ENCODE peak calls at places on chromosome 20, in five cellular contexts. R is neuronal stem cell; Z is CD8-positive, alpha-beta T cell; G is A549; T is ovary. N is an unnamed sample. For H3K4me1, the result is how much of the 10 kb centered on the place peaks cover.

GRCh38 chr20:33181482-33182093 is 13.6 kb downstream of the BPIFA2 start:
- DNase-seq in T (no peak), Z (no peak), G (no peak), R (no peak), N (no peak)

GRCh38 chr20:54510546-54511129 is 35.2 kb downstream of the DOK5 start:
- DNase-seq in G (no peak), Z (no peak), R (no peak), T (no peak), N (peak)

GRCh38 chr20:51002633-51003032 is 20.3 kb downstream of the KCNG1 start:
- DNase-seq in R (no peak), Z (no peak), G (no peak), T (no peak), N (no peak)

GRCh38 chr20:46311719-46312074 is 3.4 kb upstream of the CDH22 start:
- DNase-seq in T (no peak), Z (no peak), G (no peak), R (no peak), N (no peak)

GRCh38 chr20:17752452-17752851 is 52.7 kb downstream of the BANF2 start:
- DNase-seq in T (no peak), G (no peak), Z (no peak), R (no peak), N (no peak)

GRCh38 chr20:17808357-17808756 is 108.6 kb downstream of the BANF2 start:
- DNase-seq in Z (no peak), T (peak), R (no peak), G (no peak), N (peak)

GRCh38 chr20:16488086-16488485 is 85.2 kb downstream of the KIF16B start:
- DNase-seq in G (no peak), Z (no peak), T (no peak), R (no peak), N (no peak)

GRCh38 chr20:13839421-13840092 is 54.7 kb downstream of the NDUFAF5 start:
- DNase-seq in Z (no peak), G (no peak), R (no peak), T (no peak), N (no peak)

GRCh38 chr20:52279667-52280180 is 88.1 kb upstream of the ZFP64 start:
- DNase-seq in R (no peak), Z (no peak), T (no peak), G (no peak), N (no peak)

GRCh38 chr20:46883847-46884246 is 10.8 kb upstream of the EYA2 start:
- DNase-seq in G (no peak), Z (no peak), T (no peak), R (no peak), N (no peak)

GRCh38 chr20:18922898-18923297 is 109.3 kb downstream of the SCP2D1 start:
- DNase-seq in R (no peak), T (no peak), G (no peak), Z (no peak), N (no peak)

GRCh38 chr20:1943267-1944002 is 48.2 kb downstream of the SIRPA start:
- DNase-seq in R (no peak), T (no peak), Z (no peak), G (no peak), N (no peak)

GRCh38 chr20:32509639-32510066 is 75.5 kb downstream of the NOL4L start:
- DNase-seq in R (no peak), G (no peak), Z (peak), T (no peak), N (no peak)

GRCh38 chr20:36333841-36334240 is 27.7 kb downstream of the DLGAP4 start:
- DNase-seq in R (no peak), T (no peak), G (no peak), Z (no peak), N (no peak)

GRCh38 chr20:43931976-43932375 is 17.3 kb downstream of the TOX2 start:
- DNase-seq in G (no peak), T (no peak), R (no peak), Z (no peak), N (no peak)

GRCh38 chr20:48648482-48649051 is 179.2 kb downstream of the PREX1 start:
- DNase-seq in T (no peak), G (no peak), R (no peak), Z (no peak), N (no peak)

GRCh38 chr20:32130352-32130751 is 20.8 kb downstream of the TM9SF4 start:
- DNase-seq in T (no peak), Z (no peak), R (no peak), G (no peak), N (no peak)

GRCh38 chr20:34971038-34971872 is 15.6 kb downstream of the MYH7B start:
- DNase-seq in G (no peak), Z (no peak), R (no peak), T (no peak), N (no peak)

GRCh38 chr20:54061106-54061881 is 9.1 kb downstream of the BCAS1 start:
- DNase-seq in Z (no peak), G (no peak), T (no peak), R (no peak), N (no peak)

GRCh38 chr20:52212943-52213342 is 21.4 kb upstream of the ZFP64 start:
- DNase-seq in G (no peak), R (no peak), Z (no peak), T (no peak), N (no peak)

GRCh38 chr20:17816804-17817590 is 117.2 kb downstream of the BANF2 start:
- DNase-seq in T (no peak), R (no peak), G (no peak), Z (no peak), N (no peak)

GRCh38 chr20:35013421-35014411 is 58.0 kb downstream of the MYH7B start:
- DNase-seq in Z (no peak), R (no peak), T (no peak), G (no peak), N (no peak)

GRCh38 chr20:4065405-4065841 is 50.1 kb upstream of the RNF24 start:
- DNase-seq in T (no peak), G (no peak), R (no peak), Z (no peak), N (no peak)
- H3K4me1 ChIP-seq in T (under half), G (under half), R (under half), Z (under half), N (under half)

DNA sequence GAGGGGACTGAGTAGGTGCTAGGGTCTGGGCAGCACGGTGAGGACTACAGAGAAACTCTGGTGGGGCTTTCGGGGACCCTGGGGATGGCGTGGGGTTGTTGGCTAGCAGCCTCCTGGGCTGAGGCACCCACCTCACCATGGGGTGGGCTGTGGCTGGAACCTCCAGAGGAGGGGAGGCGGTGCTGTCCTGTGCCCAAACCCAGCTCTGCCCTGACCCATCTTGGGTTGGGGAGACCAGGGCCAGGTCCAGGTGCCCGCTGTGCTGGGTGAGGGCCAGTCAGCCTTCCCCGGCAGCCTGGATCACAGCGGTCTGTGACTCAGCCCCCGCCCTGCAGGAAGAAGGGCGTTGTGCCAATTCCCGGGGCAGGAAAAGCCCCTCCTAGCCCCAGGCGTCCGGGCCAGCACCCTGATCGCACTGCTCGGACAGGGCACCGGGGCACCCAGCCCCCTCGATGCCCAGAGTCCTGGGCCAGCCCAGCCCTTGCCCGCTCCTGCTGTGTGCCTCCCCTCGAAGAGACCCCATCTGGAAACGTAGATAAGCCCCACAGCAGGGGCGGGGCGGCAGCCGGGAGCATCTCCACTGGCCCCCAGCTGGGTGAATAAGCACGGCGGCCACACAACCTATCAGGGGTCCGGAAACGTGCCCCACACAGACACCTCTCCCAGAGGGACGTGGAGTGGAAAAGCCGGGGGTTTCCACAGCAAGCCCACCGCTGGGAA is 10.0 kb downstream of the LAMA5 start:
- DNase-seq in R (no peak), G (no peak), T (peak), Z (no peak), N (peak)
- H3K4me1 ChIP-seq in R (under half), G (half or more), T (under half), Z (under half), N (half or more)

GRCh38 chr20:41141153-41141815 is 3.9 kb downstream of the PLCG1 start:
- DNase-seq in T (no peak), G (no peak), R (no peak), Z (no peak), N (peak)
- H3K4me1 ChIP-seq in T (under half), G (under half), R (under half), Z (half or more), N (half or more)

DNA sequence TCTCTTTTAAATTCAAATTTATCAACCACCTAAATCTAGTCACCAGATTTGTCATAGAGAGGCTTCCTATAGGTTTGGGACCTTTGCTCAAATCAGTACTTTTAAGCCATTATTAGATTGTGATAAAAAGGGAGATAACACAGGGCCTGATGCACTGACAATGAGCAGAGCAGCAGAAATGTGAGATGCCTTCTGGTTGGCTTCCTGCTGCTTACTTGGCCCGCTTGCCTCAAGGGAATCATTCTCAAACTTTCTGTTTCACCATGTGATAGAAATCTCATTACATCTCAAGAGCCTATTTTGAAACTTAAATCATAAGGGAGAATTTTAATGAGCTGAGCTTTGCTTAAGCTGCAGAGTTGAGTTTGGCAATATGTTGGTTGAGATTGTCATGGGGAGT is 605.9 kb downstream of the DHX35 start:
- DNase-seq in T (no peak), G (no peak), Z (no peak), R (no peak), N (no peak)
- H3K4me1 ChIP-seq in T (under half), G (under half), Z (under half), R (under half), N (under half)

GRCh38 chr20:23157741-23158140 is 71.6 kb upstream of the CD93 start:
- DNase-seq in T (no peak), G (no peak), R (no peak), Z (no peak), N (no peak)

GRCh38 chr20:23161244-23161875 is 75.2 kb upstream of the CD93 start:
- DNase-seq in R (no peak), Z (no peak), G (no peak), T (no peak), N (no peak)

GRCh38 chr20:23160536-23161243 is 74.6 kb upstream of the CD93 start:
- DNase-seq in Z (no peak), T (no peak), R (no peak), G (no peak), N (no peak)

GRCh38 chr20:23159923-23160445 is 73.9 kb upstream of the CD93 start:
- DNase-seq in T (no peak), Z (no peak), R (no peak), G (no peak), N (no peak)

DNA sequence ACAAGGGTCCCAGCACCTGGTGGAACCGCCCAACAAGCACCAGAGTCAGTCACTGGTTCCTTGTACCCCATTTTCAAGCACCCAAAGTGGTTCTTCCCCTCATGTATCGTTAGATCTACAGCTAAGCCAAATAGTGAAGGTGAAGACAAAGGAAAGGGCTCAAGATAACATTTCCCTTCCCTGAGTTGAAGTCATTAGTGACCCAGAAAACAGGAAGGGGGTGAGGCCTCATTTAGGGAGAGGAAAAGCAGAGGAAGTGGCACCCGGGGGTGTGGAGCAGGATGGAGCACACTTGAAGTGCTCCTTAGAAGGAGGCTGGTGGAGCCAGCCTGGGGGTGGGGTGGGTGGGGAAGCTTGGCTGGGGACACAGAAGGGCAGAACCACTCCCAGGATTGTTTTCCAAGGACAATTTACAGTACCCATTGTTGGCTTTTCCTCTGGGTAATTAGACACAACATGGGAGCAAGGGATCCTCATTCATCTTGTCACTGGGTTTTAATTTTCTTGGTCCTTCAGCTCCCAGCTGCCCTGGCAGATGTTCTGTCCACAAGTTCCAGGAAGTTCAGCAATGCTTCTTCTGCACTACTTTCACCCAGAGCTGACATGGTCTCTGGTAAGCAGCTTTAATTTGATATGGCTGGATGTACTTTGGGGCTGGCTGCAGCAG is 73.3 kb upstream of the CD93 start:
- DNase-seq in T (no peak), G (no peak), R (no peak), Z (no peak), N (no peak)
- H3K4me1 ChIP-seq in T (under half), G (under half), R (under half), Z (under half), N (half or more)

GRCh38 chr20:38249536-38250310 is 10.8 kb downstream of the KIAA1755 start:
- DNase-seq in Z (no peak), R (no peak), G (no peak), T (no peak), N (no peak)

GRCh38 chr20:38245753-38246152 is 14.8 kb downstream of the KIAA1755 start:
- DNase-seq in Z (no peak), G (no peak), R (no peak), T (peak), N (no peak)

GRCh38 chr20:38250607-38251006 is 9.9 kb downstream of the KIAA1755 start:
- DNase-seq in Z (no peak), R (no peak), G (no peak), T (no peak), N (no peak)

GRCh38 chr20:38246357-38247165 is 14.0 kb downstream of the KIAA1755 start:
- DNase-seq in Z (no peak), R (no peak), G (no peak), T (peak), N (peak)

GRCh38 chr20:38247166-38247509 is 13.4 kb downstream of the KIAA1755 start:
- DNase-seq in T (no peak), Z (no peak), R (no peak), G (no peak), N (no peak)
- H3K4me1 ChIP-seq in T (under half), Z (under half), R (under half), G (under half), N (under half)

DNA sequence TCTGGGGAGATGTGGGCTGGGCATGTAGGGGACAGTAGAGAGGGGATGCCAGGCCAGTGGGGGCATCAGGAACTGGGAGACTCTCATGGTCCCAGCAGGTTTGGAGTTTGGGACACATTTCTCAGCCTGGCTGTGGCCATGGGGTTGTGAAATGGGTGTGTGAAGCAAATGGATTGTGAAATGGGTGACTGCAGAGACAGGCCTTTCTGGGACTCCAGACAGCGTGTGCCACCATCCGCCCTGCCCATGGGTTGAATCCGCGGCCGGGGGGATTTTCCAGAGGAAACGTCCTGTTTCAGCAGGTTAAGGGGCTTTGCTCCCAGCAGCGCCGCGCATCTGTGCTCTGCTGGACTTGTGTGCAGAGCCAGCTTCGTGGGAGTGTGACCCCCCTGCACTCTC is 3.7 kb upstream of the PMEPA1 start:
- DNase-seq in G (no peak), Z (no peak), T (no peak), R (no peak), N (no peak)
- H3K4me1 ChIP-seq in G (half or more), Z (under half), T (under half), R (under half), N (half or more)

GRCh38 chr20:62979876-62980373 is 26.8 kb downstream of the BHLHE23 start:
- DNase-seq in R (peak), Z (no peak), T (no peak), G (no peak), N (no peak)
- H3K4me1 ChIP-seq in R (under half), Z (half or more), T (under half), G (under half), N (under half)

N was measured in heart right ventricle.